ENCODE peak calls at places on chromosome 9, in eight cellular contexts. One of them, this sample, is unnamed.

GRCh38 chr9:5670079-5670478 is 41.2 kb downstream of the RIC1 start:
- DNase-seq in K562: no peak
- DNase-seq in endothelial cell of umbilical vein: no peak
- DNase-seq in H1: no peak
- DNase-seq in HCT116: no peak
- DNase-seq in HepG2: no peak
- DNase-seq in SK-N-SH: no peak
- DNase-seq in GM12878: no peak
- DNase-seq in this sample: no peak

GRCh38 chr9:9563817-9564216 is 1049.0 kb downstream of the PTPRD start:
- DNase-seq in K562: no peak
- DNase-seq in endothelial cell of umbilical vein: no peak
- DNase-seq in H1: no peak
- DNase-seq in HCT116: no peak
- DNase-seq in HepG2: no peak
- DNase-seq in SK-N-SH: no peak
- DNase-seq in GM12878: no peak
- DNase-seq in this sample: no peak

GRCh38 chr9:112170235-112170634 is 4.9 kb downstream of the SUSD1 start:
- DNase-seq in K562: no peak
- DNase-seq in endothelial cell of umbilical vein: no peak
- DNase-seq in H1: no peak
- DNase-seq in HCT116: no peak
- DNase-seq in HepG2: no peak
- DNase-seq in SK-N-SH: no peak
- DNase-seq in GM12878: no peak
- DNase-seq in this sample: no peak

GRCh38 chr9:88006511-88007290 is 32.4 kb upstream of the CDK20 start:
- DNase-seq in K562: no peak
- DNase-seq in endothelial cell of umbilical vein: no peak
- DNase-seq in H1: peak
- DNase-seq in HCT116: no peak
- DNase-seq in HepG2: no peak
- DNase-seq in SK-N-SH: peak
- DNase-seq in GM12878: no peak
- DNase-seq in this sample: no peak

GRCh38 chr9:89606049-89606481 is 1.3 kb downstream of the GADD45G start:
- DNase-seq in K562: peak
- DNase-seq in endothelial cell of umbilical vein: peak
- DNase-seq in H1: no peak
- DNase-seq in HCT116: no peak
- DNase-seq in HepG2: peak
- DNase-seq in SK-N-SH: peak
- DNase-seq in GM12878: no peak
- DNase-seq in this sample: no peak

GRCh38 chr9:130445268-130445983 is 665 bp downstream of the ASS1 start:
- DNase-seq in K562: no peak
- DNase-seq in endothelial cell of umbilical vein: no peak
- DNase-seq in H1: peak
- DNase-seq in HCT116: no peak
- DNase-seq in HepG2: peak
- DNase-seq in SK-N-SH: no peak
- DNase-seq in GM12878: no peak
- DNase-seq in this sample: no peak

GRCh38 chr9:81632599-81632998 is 56.7 kb downstream of the TLE1 start:
- DNase-seq in K562: no peak
- DNase-seq in endothelial cell of umbilical vein: peak
- DNase-seq in H1: no peak
- DNase-seq in HCT116: no peak
- DNase-seq in HepG2: no peak
- DNase-seq in SK-N-SH: no peak
- DNase-seq in GM12878: no peak
- DNase-seq in this sample: no peak

GRCh38 chr9:69395718-69396117 is 70.7 kb downstream of the ENTREP1 start:
- DNase-seq in K562: no peak
- DNase-seq in endothelial cell of umbilical vein: no peak
- DNase-seq in H1: no peak
- DNase-seq in HCT116: no peak
- DNase-seq in HepG2: no peak
- DNase-seq in SK-N-SH: no peak
- DNase-seq in GM12878: no peak
- DNase-seq in this sample: no peak

GRCh38 chr9:98453589-98454311 is 198.3 kb upstream of the TBC1D2 start:
- DNase-seq in K562: no peak
- DNase-seq in endothelial cell of umbilical vein: no peak
- DNase-seq in H1: no peak
- DNase-seq in HCT116: no peak
- DNase-seq in HepG2: no peak
- DNase-seq in SK-N-SH: peak
- DNase-seq in GM12878: no peak
- DNase-seq in this sample: no peak

GRCh38 chr9:35051069-35051967 is 21.1 kb downstream of the VCP start:
- DNase-seq in K562: peak
- DNase-seq in endothelial cell of umbilical vein: peak
- DNase-seq in H1: peak
- DNase-seq in HCT116: peak
- DNase-seq in HepG2: peak
- DNase-seq in SK-N-SH: peak
- DNase-seq in GM12878: no peak
- DNase-seq in this sample: no peak

GRCh38 chr9:137556069-137556838 is 4.6 kb downstream of the MRPL41 start:
- DNase-seq in K562: no peak
- DNase-seq in endothelial cell of umbilical vein: no peak
- DNase-seq in H1: no peak
- DNase-seq in HCT116: no peak
- DNase-seq in HepG2: no peak
- DNase-seq in SK-N-SH: no peak
- DNase-seq in GM12878: no peak
- DNase-seq in this sample: no peak

GRCh38 chr9:97388721-97389238 is 23.1 kb upstream of the TDRD7 start:
- DNase-seq in K562: no peak
- DNase-seq in endothelial cell of umbilical vein: no peak
- DNase-seq in H1: no peak
- DNase-seq in HCT116: no peak
- DNase-seq in HepG2: no peak
- DNase-seq in SK-N-SH: no peak
- DNase-seq in GM12878: peak
- DNase-seq in this sample: no peak
- H3K9ac ChIP-seq in K562: no peak
- H3K9ac ChIP-seq in endothelial cell of umbilical vein: no peak
- H3K9ac ChIP-seq in H1: no peak
- H3K9ac ChIP-seq in HCT116: no peak
- H3K9ac ChIP-seq in HepG2: no peak
- H3K9ac ChIP-seq in SK-N-SH: no peak
- H3K9ac ChIP-seq in GM12878: peak
- H3K9ac ChIP-seq in this sample: no peak

GRCh38 chr9:27990524-27990923 is 417.2 kb upstream of the C9orf72 start:
- DNase-seq in K562: no peak
- DNase-seq in endothelial cell of umbilical vein: no peak
- DNase-seq in H1: no peak
- DNase-seq in HCT116: no peak
- DNase-seq in HepG2: no peak
- DNase-seq in SK-N-SH: no peak
- DNase-seq in GM12878: peak
- DNase-seq in this sample: no peak

DNA sequence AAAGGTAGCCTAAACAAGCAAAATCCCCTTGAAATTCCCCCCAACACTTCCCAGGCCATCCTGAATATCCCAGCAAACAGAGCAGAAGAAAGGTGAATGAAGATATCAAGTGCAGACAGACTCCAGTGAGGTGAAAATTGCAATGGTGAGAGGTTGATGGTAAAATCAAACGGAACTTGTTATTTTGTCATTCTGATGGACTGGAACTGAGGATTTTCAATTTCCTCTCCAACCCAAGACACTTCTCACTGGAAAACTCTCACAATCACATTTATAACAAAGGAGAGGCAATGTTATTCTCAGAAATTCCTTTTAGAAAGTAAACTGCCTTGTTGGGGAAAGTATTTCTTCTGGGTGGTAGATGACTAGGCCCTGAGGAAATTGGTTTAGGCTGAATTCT is 412.4 kb upstream of the C9orf72 start:
- DNase-seq in K562: no peak
- DNase-seq in endothelial cell of umbilical vein: no peak
- DNase-seq in H1: no peak
- DNase-seq in HCT116: no peak
- DNase-seq in HepG2: no peak
- DNase-seq in SK-N-SH: no peak
- DNase-seq in GM12878: no peak
- DNase-seq in this sample: no peak
- TF ChIP-seq POLR2AphosphoS5 in K562: no peak
- TF ChIP-seq POLR2AphosphoS5 in endothelial cell of umbilical vein: no peak
- TF ChIP-seq POLR2AphosphoS5 in H1: no peak
- TF ChIP-seq POLR2AphosphoS5 in HCT116: no peak
- TF ChIP-seq POLR2AphosphoS5 in HepG2: no peak
- TF ChIP-seq POLR2AphosphoS5 in SK-N-SH: no peak
- TF ChIP-seq POLR2AphosphoS5 in GM12878: no peak
- TF ChIP-seq POLR2AphosphoS5 in this sample: no peak

GRCh38 chr9:37034938-37035471 is 937 bp upstream of the PAX5 start:
- DNase-seq in K562: no peak
- DNase-seq in endothelial cell of umbilical vein: no peak
- DNase-seq in H1: peak
- DNase-seq in HCT116: no peak
- DNase-seq in HepG2: no peak
- DNase-seq in SK-N-SH: peak
- DNase-seq in GM12878: no peak
- DNase-seq in this sample: no peak
- H3K9ac ChIP-seq in K562: no peak
- H3K9ac ChIP-seq in endothelial cell of umbilical vein: no peak
- H3K9ac ChIP-seq in H1: no peak
- H3K9ac ChIP-seq in HCT116: no peak
- H3K9ac ChIP-seq in HepG2: no peak
- H3K9ac ChIP-seq in SK-N-SH: no peak
- H3K9ac ChIP-seq in GM12878: peak
- H3K9ac ChIP-seq in this sample: no peak

DNA sequence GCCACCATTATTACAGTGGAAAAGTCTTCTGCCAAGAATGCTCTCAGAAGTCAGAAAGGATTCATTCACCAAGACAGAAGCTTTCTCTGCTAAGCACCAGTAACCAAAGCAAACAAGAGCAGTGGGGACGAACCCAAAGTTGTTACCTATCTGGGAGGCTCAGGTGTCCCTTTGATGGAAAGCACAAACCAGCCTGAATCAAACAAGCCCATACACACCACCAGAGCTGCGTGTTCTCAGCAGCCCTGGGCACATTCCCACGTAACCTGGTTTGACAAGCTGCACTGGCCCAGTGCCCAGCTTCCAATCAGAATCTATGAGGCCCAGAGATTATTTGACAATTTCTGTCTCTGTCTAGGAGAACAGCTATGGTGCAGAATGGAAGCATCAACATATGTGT is 252.6 kb downstream of the ACTL7B start:
- DNase-seq in K562: no peak
- DNase-seq in endothelial cell of umbilical vein: no peak
- DNase-seq in H1: no peak
- DNase-seq in HCT116: no peak
- DNase-seq in HepG2: no peak
- DNase-seq in SK-N-SH: no peak
- DNase-seq in GM12878: no peak
- DNase-seq in this sample: no peak
- TF ChIP-seq POLR2AphosphoS5 in K562: no peak
- TF ChIP-seq POLR2AphosphoS5 in endothelial cell of umbilical vein: no peak
- TF ChIP-seq POLR2AphosphoS5 in H1: no peak
- TF ChIP-seq POLR2AphosphoS5 in HCT116: no peak
- TF ChIP-seq POLR2AphosphoS5 in HepG2: no peak
- TF ChIP-seq POLR2AphosphoS5 in SK-N-SH: no peak
- TF ChIP-seq POLR2AphosphoS5 in GM12878: no peak
- TF ChIP-seq POLR2AphosphoS5 in this sample: no peak

GRCh38 chr9:72949918-72950325 is 2.9 kb downstream of the ALDH1A1 start:
- DNase-seq in K562: no peak
- DNase-seq in endothelial cell of umbilical vein: no peak
- DNase-seq in H1: no peak
- DNase-seq in HCT116: no peak
- DNase-seq in HepG2: no peak
- DNase-seq in SK-N-SH: no peak
- DNase-seq in GM12878: no peak
- DNase-seq in this sample: no peak

GRCh38 chr9:72951043-72951442 is 1.8 kb downstream of the ALDH1A1 start:
- DNase-seq in K562: no peak
- DNase-seq in endothelial cell of umbilical vein: peak
- DNase-seq in H1: no peak
- DNase-seq in HCT116: no peak
- DNase-seq in HepG2: peak
- DNase-seq in SK-N-SH: no peak
- DNase-seq in GM12878: no peak
- DNase-seq in this sample: no peak

GRCh38 chr9:72947987-72948465 is 4.8 kb downstream of the ALDH1A1 start:
- DNase-seq in K562: no peak
- DNase-seq in endothelial cell of umbilical vein: peak
- DNase-seq in H1: no peak
- DNase-seq in HCT116: no peak
- DNase-seq in HepG2: peak
- DNase-seq in SK-N-SH: no peak
- DNase-seq in GM12878: no peak
- DNase-seq in this sample: no peak

GRCh38 chr9:72946821-72947220 is 6.0 kb downstream of the ALDH1A1 start:
- DNase-seq in K562: no peak
- DNase-seq in endothelial cell of umbilical vein: no peak
- DNase-seq in H1: no peak
- DNase-seq in HCT116: no peak
- DNase-seq in HepG2: no peak
- DNase-seq in SK-N-SH: no peak
- DNase-seq in GM12878: no peak
- DNase-seq in this sample: no peak

GRCh38 chr9:72948906-72949582 is 3.8 kb downstream of the ALDH1A1 start:
- DNase-seq in K562: no peak
- DNase-seq in endothelial cell of umbilical vein: peak
- DNase-seq in H1: no peak
- DNase-seq in HCT116: no peak
- DNase-seq in HepG2: no peak
- DNase-seq in SK-N-SH: no peak
- DNase-seq in GM12878: no peak
- DNase-seq in this sample: no peak
- H3K9ac ChIP-seq in K562: peak
- H3K9ac ChIP-seq in endothelial cell of umbilical vein: no peak
- H3K9ac ChIP-seq in H1: no peak
- H3K9ac ChIP-seq in HCT116: no peak
- H3K9ac ChIP-seq in HepG2: peak
- H3K9ac ChIP-seq in SK-N-SH: no peak
- H3K9ac ChIP-seq in GM12878: no peak
- H3K9ac ChIP-seq in this sample: no peak